ENCODE peak calls at places on chromosomes 12 and 14, in five cellular contexts. A is neuronal stem cell, U is IMR-90, J is aorta, K is HCT116. B is an unnamed sample.
A peak's percentile ranks its signal among the peaks of the same experiment; 100 is the strongest.

GRCh38 chr14:24411468-24412454 is 13.0 kb downstream of the NYNRIN start:
- DNase-seq in A (peak; percentile 23), U (peak; percentile 59), J (no peak), K (peak; percentile 51), B (peak; percentile 51)

GRCh38 chr12:65993173-65993572 is 137.4 kb downstream of the LLPH start:
- DNase-seq in A (no peak), U (no peak), J (no peak), K (no peak), B (no peak)

GRCh38 chr14:33941727-33942126 is 9.1 kb downstream of the EGLN3 start:
- DNase-seq in A (no peak), U (no peak), J (no peak), K (no peak), B (no peak)

GRCh38 chr12:66365718-66366485 is 63.6 kb downstream of the HELB start:
- DNase-seq in A (no peak), U (peak; percentile 25), J (no peak), K (no peak), B (peak; percentile 11)

GRCh38 chr14:80930836-80931389 is 10.6 kb downstream of the CEP128 start:
- DNase-seq in A (no peak), U (peak; percentile 96), J (no peak), K (no peak), B (peak; percentile 84)

GRCh38 chr14:31025335-31026075 is at the start of gene AP4S1:
- DNase-seq in A (peak; percentile 33), U (no peak), J (peak; percentile 59), K (no peak), B (no peak)

GRCh38 chr12:58668831-58669230 is 251.5 kb downstream of the LRIG3 start:
- DNase-seq in A (no peak), U (peak; percentile 39), J (no peak), K (no peak), B (peak; percentile 49)

GRCh38 chr12:10012630-10013330 is 2.4 kb downstream of the CLEC12B start:
- DNase-seq in A (no peak), U (no peak), J (no peak), K (no peak), B (no peak)

GRCh38 chr12:16833376-16833775 is 227.4 kb upstream of the LMO3 start:
- DNase-seq in A (no peak), U (no peak), J (no peak), K (no peak), B (no peak)

GRCh38 chr14:60324837-60325236 is 75.8 kb downstream of the PPM1A start:
- DNase-seq in A (no peak), U (no peak), J (no peak), K (no peak), B (no peak)

GRCh38 chr14:103920981-103921854 is 7.0 kb upstream of the TDRD9 start:
- DNase-seq in A (peak; percentile 91), U (peak; percentile 89), J (peak; percentile 95), K (peak; percentile 86), B (peak; percentile 83)

GRCh38 chr12:93699271-93700141 is 22.3 kb downstream of the CRADD start:
- DNase-seq in A (no peak), U (peak; percentile 93), J (no peak), K (no peak), B (peak; percentile 51)

GRCh38 chr14:25537846-25538455 is 488.0 kb upstream of the STXBP6 start:
- DNase-seq in A (peak; percentile 27), U (no peak), J (no peak), K (no peak), B (no peak)

GRCh38 chr14:101559624-101560533 is 1.4 kb upstream of the DIO3 start:
- DNase-seq in A (no peak), U (peak; percentile 3), J (no peak), K (no peak), B (no peak)

GRCh38 chr12:86730233-86730632 is 474.0 kb upstream of the MGAT4C start:
- DNase-seq in A (no peak), U (no peak), J (no peak), K (no peak), B (no peak)

GRCh38 chr12:53986686-53987180 is 1.8 kb downstream of the HOXC10 start:
- DNase-seq in A (no peak), U (no peak), J (no peak), K (no peak), B (no peak)

GRCh38 chr12:98440165-98440581 is 75.2 kb upstream of the TMPO start:
- DNase-seq in A (no peak), U (peak; percentile 95), J (peak; percentile 84), K (no peak), B (peak; percentile 98)

GRCh38 chr12:108457734-108458361 is 57.2 kb upstream of the FICD start:
- DNase-seq in A (no peak), U (no peak), J (no peak), K (no peak), B (no peak)

GRCh38 chr12:130451001-130451930 is 113.6 kb downstream of the PIWIL1 start:
- DNase-seq in A (no peak), U (no peak), J (no peak), K (no peak), B (no peak)

DNA sequence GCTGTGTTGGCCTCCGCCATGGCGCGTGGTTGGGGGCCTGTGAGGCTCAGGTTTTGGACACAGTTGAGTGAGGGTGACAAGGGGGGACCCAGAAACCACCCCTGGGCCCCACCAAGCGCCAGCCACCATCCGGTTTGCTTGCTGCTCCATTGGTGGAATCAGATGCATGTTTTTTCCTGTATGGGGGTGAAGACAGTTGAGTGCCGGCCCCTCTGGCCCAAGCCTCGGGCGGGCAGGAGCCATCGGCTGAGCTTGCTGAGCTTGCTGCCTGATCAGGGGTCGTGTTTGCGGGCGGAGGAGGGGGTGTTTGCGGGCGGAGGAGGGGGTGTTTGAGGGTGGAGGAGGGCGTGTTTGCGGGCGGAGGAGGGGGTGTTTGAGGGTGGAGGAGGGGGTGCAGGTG is 6.4 kb downstream of the PGAM5 start:
- DNase-seq in A (no peak), U (no peak), J (no peak), K (no peak), B (no peak)
- H3K36me3 ChIP-seq in A (peaks cover 37% of the 10 kb centered on the region), U (peaks cover 47% of the 10 kb centered on the region), J (no peaks in the 10 kb centered on the region), K (peaks cover 22% of the 10 kb centered on the region), B (peaks cover 40% of the 10 kb centered on the region)

GRCh38 chr12:55748230-55748993 is 5.5 kb downstream of the GDF11 start:
- DNase-seq in A (no peak), U (no peak), J (no peak), K (no peak), B (no peak)
- H3K27ac ChIP-seq in A (no peak overlapping the region), U (no peak overlapping the region), J (no peak overlapping the region), K (no peak overlapping the region), B (no peak overlapping the region)

DNA sequence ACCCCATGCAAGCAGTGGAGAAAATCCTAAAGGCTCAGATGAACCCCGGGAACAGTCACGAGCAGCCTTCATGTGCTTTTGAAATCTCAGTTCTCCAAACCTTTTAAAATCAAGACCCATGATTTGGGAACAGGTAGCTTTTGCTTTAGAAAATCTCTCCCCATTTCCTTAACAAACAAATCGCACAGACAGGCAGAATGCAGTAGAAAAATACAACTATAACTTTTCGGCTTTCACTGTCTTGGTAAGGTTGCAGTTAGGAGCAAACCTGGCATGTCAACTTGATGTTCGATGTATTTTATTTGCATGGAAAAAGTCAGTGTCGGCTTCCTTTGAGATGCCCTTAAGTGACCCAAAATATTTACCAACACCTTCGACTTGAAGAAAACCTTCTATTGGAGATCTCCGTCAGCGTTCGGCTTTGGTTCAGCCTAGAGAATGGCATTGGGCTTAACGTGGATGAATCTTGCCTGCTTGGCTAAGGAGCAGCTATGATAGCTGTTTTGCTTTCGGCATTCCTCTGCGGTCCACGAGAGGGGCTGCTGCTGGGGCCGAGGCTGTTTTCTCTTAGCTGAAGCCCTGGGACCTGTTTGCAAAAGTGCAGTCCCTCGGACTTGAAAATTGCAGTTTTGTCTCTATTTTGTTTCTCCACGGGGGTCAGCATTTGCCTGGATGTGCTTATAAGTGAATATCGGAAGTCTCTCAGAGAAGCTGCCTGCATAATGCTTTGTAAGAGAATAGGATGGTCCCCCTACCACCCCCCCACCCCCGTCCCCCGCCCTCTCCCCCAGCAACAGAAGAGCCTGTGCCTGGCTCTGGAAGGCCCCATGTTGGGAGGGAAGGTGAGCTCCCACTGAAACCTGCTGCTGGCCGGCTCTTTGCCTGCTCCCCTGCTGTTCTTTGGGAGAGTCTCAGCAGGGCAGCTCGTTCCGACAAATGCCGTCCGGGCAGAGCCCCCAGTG is 122.8 kb downstream of the AACS start:
- DNase-seq in A (no peak), U (no peak), J (no peak), K (no peak), B (no peak)
- H3K4me3 ChIP-seq in A (peak overlapping the region; percentile 92), U (no peak overlapping the region), J (no peak overlapping the region), K (no peak overlapping the region), B (no peak overlapping the region)

GRCh38 chr12:80763874-80764273 is 47.2 kb downstream of the MYF5 start:
- DNase-seq in A (peak; percentile 43), U (peak; percentile 66), J (no peak), K (peak; percentile 39), B (peak; percentile 21)
- H3K36me3 ChIP-seq in A (no peaks in the 10 kb centered on the region), U (no peaks in the 10 kb centered on the region), J (no peaks in the 10 kb centered on the region), K (no peaks in the 10 kb centered on the region), B (no peaks in the 10 kb centered on the region)

GRCh38 chr14:97719043-97719442 is 921.9 kb downstream of the VRK1 start:
- DNase-seq in A (no peak), U (no peak), J (no peak), K (no peak), B (no peak)

GRCh38 chr14:97719931-97720330 is 922.7 kb downstream of the VRK1 start:
- DNase-seq in A (no peak), U (no peak), J (no peak), K (no peak), B (no peak)

GRCh38 chr14:97723834-97724770 is 926.9 kb downstream of the VRK1 start:
- DNase-seq in A (no peak), U (no peak), J (no peak), K (no peak), B (no peak)

GRCh38 chr14:97726661-97727060 is 929.5 kb downstream of the VRK1 start:
- DNase-seq in A (no peak), U (no peak), J (no peak), K (no peak), B (no peak)

GRCh38 chr14:97723321-97723720 is 926.1 kb downstream of the VRK1 start:
- DNase-seq in A (no peak), U (no peak), J (no peak), K (no peak), B (no peak)
- H3K27ac ChIP-seq in A (no peak overlapping the region), U (no peak overlapping the region), J (no peak overlapping the region), K (no peak overlapping the region), B (no peak overlapping the region)

DNA sequence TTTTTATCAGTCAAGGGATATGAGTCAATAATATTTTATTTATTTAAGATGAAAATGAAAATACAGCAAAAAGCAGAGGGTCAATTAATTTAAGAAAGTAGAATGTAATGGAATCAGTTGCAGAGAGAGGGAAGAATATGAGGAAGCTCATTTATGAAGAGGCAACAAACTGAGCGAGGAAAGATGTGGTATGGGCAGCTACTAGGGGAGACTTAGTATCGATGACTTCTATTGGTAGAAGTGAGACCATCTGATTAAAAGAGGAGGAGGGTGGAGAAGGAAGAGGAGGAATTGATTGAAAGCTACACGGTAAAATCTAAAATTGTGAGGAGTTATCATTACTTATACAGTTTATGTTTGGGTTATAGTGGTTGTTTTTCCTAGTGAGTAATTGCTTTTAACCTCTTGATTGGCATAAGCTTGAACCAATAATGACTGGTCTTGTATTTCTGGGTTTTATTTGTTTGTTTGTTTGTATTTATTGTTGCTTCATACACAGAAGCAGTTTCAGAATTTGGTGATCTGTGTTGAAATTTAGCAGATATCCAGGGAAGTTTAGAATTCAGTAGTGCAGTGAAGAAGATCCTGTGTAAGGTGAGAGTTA is 121.0 kb downstream of the LRRIQ1 start:
- DNase-seq in A (no peak), U (no peak), J (no peak), K (no peak), B (no peak)
- H3K4me3 ChIP-seq in A (no peak overlapping the region), U (no peak overlapping the region), J (no peak overlapping the region), K (no peak overlapping the region), B (no peak overlapping the region)

GRCh38 chr14:23383041-23383440 is 6.2 kb downstream of the CMTM5 start:
- DNase-seq in A (no peak), U (no peak), J (no peak), K (no peak), B (no peak)
- H3K36me3 ChIP-seq in A (no peaks in the 10 kb centered on the region), U (no peaks in the 10 kb centered on the region), J (no peaks in the 10 kb centered on the region), K (no peaks in the 10 kb centered on the region), B (no peaks in the 10 kb centered on the region)